ENCODE peak calls at places on chromosomes 13 and 19, in four cellular contexts. I is HCT116, S is breast epithelium, G is upper lobe of left lung. N is an unnamed sample. For H3K4me1, the result is how much of the 10 kb centered on the place peaks cover.

GRCh38 chr13:57632276-57633140 is 964 bp downstream of the PCDH17 start:
- DNase-seq in I (no peak), S (no peak), G (peak), N (no peak)

GRCh38 chr19:16327911-16328823 is 3.5 kb downstream of the KLF2 start:
- DNase-seq in I (no peak), S (peak), G (no peak), N (peak)

GRCh38 chr19:20038358-20039202 is 725 bp downstream of the ZNF682 start:
- DNase-seq in I (no peak), S (no peak), G (no peak), N (no peak)

GRCh38 chr13:78247362-78247761 is 328.7 kb upstream of the EDNRB start:
- DNase-seq in I (no peak), S (no peak), G (no peak), N (no peak)

GRCh38 chr19:2032296-2032941 is 16.9 kb upstream of the BTBD2 start:
- DNase-seq in I (peak), S (peak), G (peak), N (peak)

GRCh38 chr13:81686877-81687276 is 1346.0 kb upstream of the SPRY2 start:
- DNase-seq in I (no peak), S (no peak), G (no peak), N (no peak)

GRCh38 chr13:94369862-94370491 is 109.5 kb downstream of the DCT start:
- DNase-seq in I (no peak), S (no peak), G (no peak), N (no peak)

GRCh38 chr13:25046985-25047660 is 48.8 kb upstream of the PABPC3 start:
- DNase-seq in I (no peak), S (no peak), G (peak), N (no peak)

GRCh38 chr13:100532836-100533435 is 55.7 kb downstream of the GGACT start:
- DNase-seq in I (no peak), S (no peak), G (peak), N (peak)

GRCh38 chr13:71879129-71879535 is 12.1 kb upstream of the DACH1 start:
- DNase-seq in I (peak), S (no peak), G (no peak), N (no peak)

GRCh38 chr19:4714016-4714415 is 9.6 kb downstream of the DPP9 start:
- DNase-seq in I (no peak), S (no peak), G (peak), N (no peak)

GRCh38 chr19:4711211-4711610 is 12.4 kb downstream of the DPP9 start:
- DNase-seq in I (no peak), S (no peak), G (no peak), N (no peak)

GRCh38 chr19:4713384-4713951 is 10.2 kb downstream of the DPP9 start:
- DNase-seq in I (peak), S (peak), G (peak), N (peak)

GRCh38 chr19:4710281-4710600 is 13.4 kb downstream of the DPP9 start:
- DNase-seq in I (no peak), S (no peak), G (no peak), N (no peak)

DNA sequence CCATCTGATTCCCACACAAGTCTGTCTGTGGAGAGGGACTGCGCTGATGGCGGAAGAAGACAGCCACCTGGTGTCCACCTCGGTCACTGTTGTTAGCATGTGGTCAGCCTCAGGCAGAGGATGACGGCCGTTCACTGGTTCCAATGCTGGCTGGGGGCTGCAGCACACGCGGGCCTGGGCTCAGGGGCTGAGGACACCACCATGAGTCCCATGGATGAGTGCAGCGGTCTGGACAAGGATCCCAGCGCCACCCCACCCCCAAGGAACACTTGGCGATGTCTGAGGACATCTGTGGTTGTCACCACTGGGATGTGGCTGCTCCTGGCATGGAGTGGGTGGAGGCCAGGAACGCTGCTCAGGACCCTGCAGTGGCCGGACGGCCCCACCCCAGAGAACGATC is 10.9 kb downstream of the DPP9 start:
- DNase-seq in I (no peak), S (no peak), G (no peak), N (no peak)
- TF ChIP-seq POLR2A in I (no peak), S (no peak), G (no peak), N (no peak)

GRCh38 chr19:48935864-48936263 is 2.4 kb downstream of the DHDH start:
- DNase-seq in I (no peak), S (no peak), G (peak), N (no peak)

GRCh38 chr19:48928164-48929005 is 5.1 kb upstream of the DHDH start:
- DNase-seq in I (no peak), S (no peak), G (no peak), N (no peak)

GRCh38 chr19:48938256-48938655 is 4.8 kb downstream of the DHDH start:
- DNase-seq in I (no peak), S (no peak), G (no peak), N (no peak)

GRCh38 chr19:48934837-48935236 is 1.3 kb downstream of the DHDH start:
- DNase-seq in I (no peak), S (no peak), G (peak), N (no peak)

GRCh38 chr19:48933382-48933932 is at the start of gene DHDH:
- DNase-seq in I (peak), S (peak), G (peak), N (peak)
- TF ChIP-seq POLR2AphosphoS5 in I (peak), S (peak), G (peak), N (no peak)

GRCh38 chr13:113821847-113822246 is 42.0 kb downstream of the GAS6 start:
- DNase-seq in I (no peak), S (no peak), G (peak), N (no peak)

GRCh38 chr13:113819341-113819730 is 44.5 kb downstream of the GAS6 start:
- DNase-seq in I (no peak), S (no peak), G (peak), N (no peak)

GRCh38 chr13:113819731-113820715 is 43.9 kb downstream of the GAS6 start:
- DNase-seq in I (no peak), S (no peak), G (peak), N (no peak)

GRCh38 chr13:113822266-113822665 is 41.6 kb downstream of the GAS6 start:
- DNase-seq in I (no peak), S (no peak), G (peak), N (no peak)

DNA sequence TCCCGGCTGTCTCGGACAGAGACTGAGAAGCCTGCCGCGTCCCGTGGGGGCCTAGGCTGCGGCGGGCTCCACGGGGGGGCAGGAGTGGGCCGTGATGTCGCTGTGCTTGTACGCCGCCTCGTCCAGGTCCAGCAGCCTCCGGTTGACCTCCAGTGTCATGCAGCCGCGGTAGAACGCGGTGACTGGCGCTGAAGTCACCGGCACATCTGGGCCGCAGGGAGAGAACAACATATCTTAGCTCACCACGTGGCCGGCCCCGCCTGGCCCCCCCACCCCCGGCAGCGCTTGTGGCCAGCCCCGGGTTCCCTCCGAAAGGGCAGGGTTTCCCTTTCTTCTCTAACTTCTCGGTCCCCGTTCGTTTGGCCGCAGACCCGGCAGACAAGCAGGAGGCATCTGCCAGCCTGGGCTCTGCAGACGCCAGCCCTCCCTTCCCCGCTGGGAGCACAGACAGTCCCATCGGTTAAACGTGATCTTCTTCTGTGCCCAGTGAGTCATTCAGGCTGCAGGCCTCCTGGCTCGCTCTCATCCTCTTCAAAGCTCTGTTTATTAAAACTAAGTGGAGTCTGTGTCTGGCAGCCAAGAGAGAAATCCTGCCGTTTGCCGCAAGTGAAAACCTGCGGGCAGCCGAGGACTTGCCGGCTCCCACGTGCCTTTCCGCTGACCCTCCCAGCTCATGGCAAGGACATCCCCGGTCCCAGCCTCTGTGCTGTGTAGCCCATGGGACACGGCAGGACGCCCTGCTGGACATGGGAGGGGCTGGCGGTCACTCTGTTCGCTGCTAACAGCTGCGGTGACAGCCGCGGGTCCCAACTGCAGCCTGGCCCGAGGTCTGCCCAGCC is 42.8 kb downstream of the GAS6 start:
- DNase-seq in I (no peak), S (peak), G (peak), N (peak)
- H3K4me1 ChIP-seq in I (under half), S (under half), G (half or more), N (half or more)

GRCh38 chr19:37317403-37318209 is 53.3 kb upstream of the ZNF527 start:
- DNase-seq in I (peak), S (peak), G (peak), N (peak)
- TF ChIP-seq POLR2A in I (peak), S (peak), G (peak), N (no peak)

GRCh38 chr19:42069619-42070293 is at the start of gene GRIK5:
- DNase-seq in I (no peak), S (no peak), G (peak), N (no peak)
- TF ChIP-seq POLR2AphosphoS5 in I (no peak), S (no peak), G (no peak), N (no peak)

N was measured in suprapubic skin.